ENCODE peak calls at places on chromosomes 3 and 15, in four cellular contexts. I is activated T-cell treated with anti-CD3 and anti-CD28 coated beads for 1 hour; D is HFF-Myc; Q is stimulated activated CD8-positive, alpha-beta memory T cell treated with anti-CD3 and anti-CD28 coated beads, Interleukin-7, amount 100 ng/mL, for 1 hour. P is an unnamed sample.

GRCh38 chr3:65354880-65355279 is 667.1 kb upstream of the ADAMTS9 start:
- DNase-seq in I (no peak), D (no peak), Q (no peak), P (no peak)

GRCh38 chr3:56864090-56864489 is 62.3 kb upstream of the ARHGEF3 start:
- DNase-seq in I (no peak), D (no peak), Q (no peak), P (no peak)

GRCh38 chr3:109825971-109826810 is 488.8 kb upstream of the DPPA4 start:
- DNase-seq in I (no peak), D (no peak), Q (no peak), P (no peak)

GRCh38 chr3:46389306-46389705 is 17.6 kb downstream of the CCR5AS start:
- DNase-seq in I (no peak), D (no peak), Q (no peak), P (no peak)

GRCh38 chr15:85504739-85505676 is 124.6 kb downstream of the AKAP13 start:
- DNase-seq in I (peak; percentile 31), D (peak; percentile 41), Q (no peak), P (no peak)

GRCh38 chr15:44188810-44189209 is 6.3 kb downstream of the FRMD5 start:
- DNase-seq in I (no peak), D (no peak), Q (no peak), P (no peak)

GRCh38 chr3:66363133-66363532 is 137.7 kb downstream of the LRIG1 start:
- DNase-seq in I (no peak), D (no peak), Q (no peak), P (no peak)

GRCh38 chr3:195908439-195909293 is at the start of gene TNK2:
- DNase-seq in I (no peak), D (no peak), Q (no peak), P (no peak)

GRCh38 chr15:89349212-89349558 is 14.6 kb upstream of the POLG start:
- DNase-seq in I (no peak), D (no peak), Q (no peak), P (no peak)

GRCh38 chr3:39262842-39263241 is 17.0 kb downstream of the CX3CR1 start:
- DNase-seq in I (no peak), D (no peak), Q (no peak), P (no peak)

GRCh38 chr15:70376929-70377691 is 279.4 kb upstream of the TLE3 start:
- DNase-seq in I (no peak), D (no peak), Q (no peak), P (peak; percentile 10)

GRCh38 chr3:184513276-184514150 is 48.1 kb upstream of the EPHB3 start:
- DNase-seq in I (peak; percentile 76), D (peak; percentile 46), Q (peak; percentile 64), P (no peak)

GRCh38 chr15:92666780-92667179 is 11.2 kb upstream of the FAM174B start:
- DNase-seq in I (no peak), D (no peak), Q (no peak), P (no peak)

GRCh38 chr15:64883097-64883581 is 28.6 kb upstream of the ANKDD1A start:
- DNase-seq in I (no peak), D (no peak), Q (no peak), P (peak; percentile 32)

GRCh38 chr15:75578206-75578947 is 738 bp downstream of the PTPN9 start:
- DNase-seq in I (peak; percentile 4), D (no peak), Q (no peak), P (no peak)

GRCh38 chr15:40247406-40247971 is 8.6 kb downstream of the PAK6 start:
- DNase-seq in I (no peak), D (no peak), Q (no peak), P (no peak)

GRCh38 chr15:51624022-51624421 is 1.5 kb upstream of the DMXL2 start:
- DNase-seq in I (no peak), D (no peak), Q (no peak), P (no peak)

GRCh38 chr3:151813777-151814176 is at the start of gene AADAC:
- DNase-seq in I (no peak), D (no peak), Q (no peak), P (no peak)

GRCh38 chr3:47163023-47163989 is 607 bp downstream of the SETD2 start:
- DNase-seq in I (peak; percentile 41), D (no peak), Q (peak; percentile 34), P (no peak)

GRCh38 chr3:52633786-52634185 is 51.9 kb downstream of the PBRM1 start:
- DNase-seq in I (no peak), D (no peak), Q (no peak), P (no peak)